ENCODE peak calls at places on chromosomes 13 and 19, in nine cellular contexts. B is stimulated activated CD4-positive, alpha-beta T cell treated with anti-CD3 and anti-CD28 coated beads, Interleukin-4, amount 100 ng/mL, for 1 hour; K is DMS 273 treated with DMSO at 0.1 percent for 48 hours; P is activated CD4-positive, alpha-beta T cell treated with anti-CD3 and anti-CD28 coated beads for 24 hours; T is NCI-H1092; N is C1 segment of cervical spinal cord; F is head of caudate nucleus; D is adipocyte; H is effector CD4-positive, alpha-beta T cell. I is an unnamed sample.

GRCh38 chr19:48495391-48495790 is 16.2 kb downstream of the LMTK3 start:
- DNase-seq in B (no peak), K (no peak), P (no peak), T (no peak), N (no peak), F (no peak), D (no peak), H (no peak), I (no peak)

GRCh38 chr13:30572859-30573275 is 44.9 kb upstream of the USPL1 start:
- DNase-seq in B (no peak), K (peak; percentile 29), P (no peak), T (no peak), N (no peak), F (peak; percentile 49), D (peak; percentile 78), H (no peak), I (peak; percentile 12)

GRCh38 chr19:34171539-34171876 is 796 bp upstream of the LSM14A start:
- DNase-seq in B (peak; percentile 46), K (no peak), P (peak; percentile 40), T (no peak), N (no peak), F (no peak), D (peak; percentile 76), H (no peak), I (no peak)

GRCh38 chr19:40688294-40688693 is 2.2 kb downstream of the NUMBL start:
- DNase-seq in B (no peak), K (no peak), P (no peak), T (no peak), N (no peak), F (no peak), D (peak; percentile 8), H (no peak), I (no peak)

GRCh38 chr19:13718733-13719132 is 45.6 kb upstream of the MRI1 start:
- DNase-seq in B (no peak), K (peak; percentile 70), P (no peak), T (peak; percentile 90), N (no peak), F (peak; percentile 79), D (peak; percentile 55), H (no peak), I (peak; percentile 82)

GRCh38 chr19:23415561-23416191 is 20.4 kb upstream of the ZNF91 start:
- DNase-seq in B (no peak), K (no peak), P (no peak), T (no peak), N (no peak), F (peak; percentile 26), D (no peak), H (no peak), I (no peak)

GRCh38 chr13:111074826-111075225 is 40.3 kb upstream of the ARHGEF7 start:
- DNase-seq in B (no peak), K (no peak), P (no peak), T (no peak), N (no peak), F (no peak), D (no peak), H (no peak), I (no peak)

GRCh38 chr19:30060872-30061556 is 119.0 kb downstream of the URI1 start:
- DNase-seq in B (no peak), K (no peak), P (no peak), T (no peak), N (no peak), F (no peak), D (no peak), H (no peak), I (no peak)

GRCh38 chr19:14404322-14404721 is 14.8 kb downstream of the DDX39A start:
- DNase-seq in B (no peak), K (no peak), P (no peak), T (no peak), N (no peak), F (no peak), D (no peak), H (no peak), I (peak; percentile 61)